ENCODE peak calls at places on chromosomes 6 and 20, in seven cellular contexts. K, Q, H, T, Z, B and F are unnamed samples.

GRCh38 chr6:108598316-108598863 is 37.7 kb downstream of the FOXO3 start:
- DNase-seq in K (no peak), Q (no peak), H (no peak), T (no peak), Z (no peak), B (no peak), F (no peak)

GRCh38 chr20:40134176-40134575 is 554.9 kb downstream of the MAFB start:
- DNase-seq in K (no peak), Q (no peak), H (no peak), T (no peak), Z (no peak), B (no peak), F (no peak)

GRCh38 chr6:40486576-40486975 is 100.6 kb downstream of the LRFN2 start:
- DNase-seq in K (no peak), Q (no peak), H (no peak), T (no peak), Z (no peak), B (no peak), F (no peak)

GRCh38 chr6:85551264-85551663 is 42.4 kb downstream of the SNX14 start:
- DNase-seq in K (no peak), Q (no peak), H (no peak), T (no peak), Z (no peak), B (no peak), F (no peak)

GRCh38 chr6:7827142-7827541 is 83.4 kb downstream of the TXNDC5 start:
- DNase-seq in K (no peak), Q (no peak), H (no peak), T (no peak), Z (no peak), B (peak; percentile 25), F (no peak)

GRCh38 chr6:166446567-166447065 is 63.9 kb upstream of the MPC1 start:
- DNase-seq in K (no peak), Q (no peak), H (no peak), T (no peak), Z (no peak), B (no peak), F (no peak)

GRCh38 chr6:157449610-157450009 is 68.6 kb downstream of the ZDHHC14 start:
- DNase-seq in K (no peak), Q (no peak), H (no peak), T (no peak), Z (no peak), B (no peak), F (no peak)

GRCh38 chr6:143570147-143570853 is 58.8 kb upstream of the FUCA2 start:
- DNase-seq in K (no peak), Q (no peak), H (no peak), T (no peak), Z (no peak), B (no peak), F (no peak)

GRCh38 chr6:1960484-1961142 is 284.8 kb downstream of the GMDS start:
- DNase-seq in K (no peak), Q (no peak), H (no peak), T (no peak), Z (no peak), B (no peak), F (no peak)